ENCODE peak calls at places on chromosomes 12 and 14, in five cellular contexts. T, J, G, Y and Q are unnamed samples.

GRCh38 chr12:52243264-52243773 is 10.3 kb downstream of the KRT7 start:
- DNase-seq in T (no peak), J (no peak), G (no peak), Y (peak; percentile 82), Q (no peak)

GRCh38 chr12:47942327-47943230 is 20.8 kb upstream of the TMEM106C start:
- DNase-seq in T (no peak), J (no peak), G (no peak), Y (no peak), Q (no peak)

GRCh38 chr12:107610030-107610859 is 75.4 kb upstream of the PWP1 start:
- DNase-seq in T (no peak), J (no peak), G (no peak), Y (no peak), Q (peak; percentile 21)

GRCh38 chr12:95282266-95282665 is 64.7 kb downstream of the VEZT start:
- DNase-seq in T (no peak), J (no peak), G (no peak), Y (no peak), Q (no peak)

GRCh38 chr14:68576496-68577244 is 216.2 kb downstream of the ZFP36L1 start:
- DNase-seq in T (no peak), J (no peak), G (peak; percentile 62), Y (no peak), Q (no peak)

GRCh38 chr12:101857043-101857558 is 20.3 kb upstream of the DRAM1 start:
- DNase-seq in T (no peak), J (no peak), G (peak; percentile 91), Y (no peak), Q (no peak)

GRCh38 chr12:71134405-71134804 is 23.4 kb downstream of the TSPAN8 start:
- DNase-seq in T (no peak), J (no peak), G (peak; percentile 29), Y (no peak), Q (no peak)

GRCh38 chr14:43145361-43145760 is 1361.7 kb downstream of the FSCB start:
- DNase-seq in T (no peak), J (no peak), G (no peak), Y (no peak), Q (no peak)

GRCh38 chr12:113852695-113853490 is 113.2 kb downstream of the RBM19 start:
- DNase-seq in T (peak; percentile 29), J (no peak), G (no peak), Y (no peak), Q (peak; percentile 42)

GRCh38 chr12:120115692-120116442 is 686 bp downstream of the RAB35 start:
- DNase-seq in T (no peak), J (no peak), G (peak; percentile 24), Y (peak; percentile 22), Q (no peak)